ENCODE peak calls at places on chromosomes 6 and 20, in seven cellular contexts. D is HEK293T; V is type B pancreatic cell; K is SHP77; R is Right ventricle myocardium superior; Q is activated T-helper 9 cell treated with anti-CD3 and anti-CD28 coated beads, Interleukin-2, amount 50 U/mL, for 16 hours; U is NCI-H524 treated with DMSO at 0.1 percent for 48 hours. T is an unnamed sample.
A peak's percentile ranks its signal among the peaks of the same experiment; 100 is the strongest.

GRCh38 chr6:31901415-31901952 is 402 bp downstream of the ZBTB12 start:
- DNase-seq in D (peak; percentile 28), V (no peak), K (no peak), R (peak; percentile 73), Q (peak; percentile 64), U (no peak), T (peak; percentile 22)

GRCh38 chr6:31239854-31240253 is 32.0 kb downstream of the HLA-C start:
- DNase-seq in D (no peak), V (no peak), K (no peak), R (no peak), Q (no peak), U (no peak), T (peak; percentile 5)

GRCh38 chr6:126444874-126445273 is 105.0 kb downstream of the CENPW start:
- DNase-seq in D (no peak), V (no peak), K (no peak), R (no peak), Q (no peak), U (no peak), T (no peak)

GRCh38 chr6:62640749-62641148 is 354.7 kb upstream of the KHDRBS2 start:
- DNase-seq in D (no peak), V (no peak), K (no peak), R (no peak), Q (no peak), U (no peak), T (no peak)

GRCh38 chr20:50009521-50010454 is 27.0 kb downstream of the SNAI1 start:
- DNase-seq in D (no peak), V (no peak), K (no peak), R (no peak), Q (no peak), U (no peak), T (no peak)

GRCh38 chr6:27161946-27162603 is 85.4 kb upstream of the PRSS16 start:
- DNase-seq in D (peak; percentile 20), V (no peak), K (no peak), R (no peak), Q (no peak), U (peak; percentile 15), T (peak; percentile 68)

GRCh38 chr20:57323034-57323433 is 6.6 kb upstream of the SPO11 start:
- DNase-seq in D (no peak), V (peak; percentile 60), K (no peak), R (no peak), Q (no peak), U (no peak), T (peak; percentile 89)

GRCh38 chr20:16528078-16528477 is 45.2 kb downstream of the KIF16B start:
- DNase-seq in D (no peak), V (no peak), K (peak; percentile 91), R (no peak), Q (no peak), U (no peak), T (peak; percentile 94)

GRCh38 chr6:13696226-13696625 is 15.4 kb downstream of the RANBP9 start:
- DNase-seq in D (no peak), V (no peak), K (no peak), R (no peak), Q (no peak), U (no peak), T (peak; percentile 13)

GRCh38 chr6:4936681-4937041 is 67.2 kb downstream of the RPP40 start:
- DNase-seq in D (peak; percentile 48), V (no peak), K (peak; percentile 16), R (no peak), Q (no peak), U (no peak), T (peak; percentile 74)

GRCh38 chr6:135109761-135110160 is 55.1 kb upstream of the HBS1L start:
- DNase-seq in D (no peak), V (no peak), K (no peak), R (no peak), Q (no peak), U (no peak), T (no peak)

GRCh38 chr20:22691369-22692118 is 107.2 kb upstream of the FOXA2 start:
- DNase-seq in D (peak; percentile 80), V (peak; percentile 84), K (peak; percentile 84), R (peak; percentile 84), Q (no peak), U (no peak), T (peak; percentile 66)

GRCh38 chr6:170047813-170048212 is 243.1 kb downstream of the DLL1 start:
- DNase-seq in D (no peak), V (peak; percentile 22), K (no peak), R (peak; percentile 32), Q (no peak), U (no peak), T (no peak)

GRCh38 chr20:36460648-36461599 is 80.4 kb upstream of the MYL9 start:
- DNase-seq in D (peak; percentile 94), V (peak; percentile 92), K (peak; percentile 82), R (peak; percentile 96), Q (peak; percentile 89), U (peak; percentile 50), T (peak; percentile 85)